ENCODE peak calls at places on chromosomes 16 and 17, in four cellular contexts. One of them, this sample, is unnamed. For H3K4me1, the result is how much of the 10 kb centered on the place peaks cover.

GRCh38 chr17:81483085-81483861 is 29.3 kb downstream of the ACTG1 start:
- DNase-seq in IMR-90: no peak
- DNase-seq in PC-3: no peak
- DNase-seq in neuronal stem cell: no peak
- DNase-seq in this sample: no peak

GRCh38 chr16:31177136-31177535 is 2.8 kb upstream of the FUS start:
- DNase-seq in IMR-90: peak
- DNase-seq in PC-3: peak
- DNase-seq in neuronal stem cell: no peak
- DNase-seq in this sample: no peak

GRCh38 chr16:85821441-85821901 is 22.0 kb downstream of the COX4I1 start:
- DNase-seq in IMR-90: peak
- DNase-seq in PC-3: peak
- DNase-seq in neuronal stem cell: peak
- DNase-seq in this sample: peak

GRCh38 chr17:42773290-42774035 is at the start of gene VPS25:
- DNase-seq in IMR-90: peak
- DNase-seq in PC-3: peak
- DNase-seq in neuronal stem cell: peak
- DNase-seq in this sample: peak

GRCh38 chr16:24861461-24861860 is 15.7 kb downstream of the SLC5A11 start:
- DNase-seq in IMR-90: no peak
- DNase-seq in PC-3: no peak
- DNase-seq in neuronal stem cell: no peak
- DNase-seq in this sample: no peak

GRCh38 chr16:11034005-11034404 is 89.6 kb downstream of the CLEC16A start:
- DNase-seq in IMR-90: peak
- DNase-seq in PC-3: peak
- DNase-seq in neuronal stem cell: no peak
- DNase-seq in this sample: no peak

GRCh38 chr16:86349338-86349900 is 160.9 kb upstream of the FOXF1 start:
- DNase-seq in IMR-90: no peak
- DNase-seq in PC-3: no peak
- DNase-seq in neuronal stem cell: no peak
- DNase-seq in this sample: no peak

GRCh38 chr17:7046127-7046724 is 2.3 kb upstream of the SLC16A11 start:
- DNase-seq in IMR-90: no peak
- DNase-seq in PC-3: peak
- DNase-seq in neuronal stem cell: no peak
- DNase-seq in this sample: no peak

GRCh38 chr16:58685084-58685449 is 497 bp upstream of the SLC38A7 start:
- DNase-seq in IMR-90: no peak
- DNase-seq in PC-3: peak
- DNase-seq in neuronal stem cell: no peak
- DNase-seq in this sample: no peak

GRCh38 chr17:5248821-5249479 is 14.3 kb upstream of the SCIMP start:
- DNase-seq in IMR-90: no peak
- DNase-seq in PC-3: no peak
- DNase-seq in neuronal stem cell: no peak
- DNase-seq in this sample: no peak

GRCh38 chr17:48728232-48729231 is at the start of gene HOXB13:
- DNase-seq in IMR-90: peak
- DNase-seq in PC-3: peak
- DNase-seq in neuronal stem cell: no peak
- DNase-seq in this sample: peak

GRCh38 chr16:73011926-73012325 is 36.0 kb downstream of the ZFHX3 start:
- DNase-seq in IMR-90: no peak
- DNase-seq in PC-3: no peak
- DNase-seq in neuronal stem cell: no peak
- DNase-seq in this sample: no peak

GRCh38 chr17:82495844-82496528 is 23.5 kb upstream of the FOXK2 start:
- DNase-seq in IMR-90: no peak
- DNase-seq in PC-3: no peak
- DNase-seq in neuronal stem cell: no peak
- DNase-seq in this sample: peak

GRCh38 chr16:79658301-79659001 is 57.9 kb upstream of the MAF start:
- DNase-seq in IMR-90: peak
- DNase-seq in PC-3: peak
- DNase-seq in neuronal stem cell: no peak
- DNase-seq in this sample: no peak

GRCh38 chr17:74332763-74333220 is 6.8 kb downstream of the KIF19 start:
- DNase-seq in IMR-90: no peak
- DNase-seq in PC-3: no peak
- DNase-seq in neuronal stem cell: no peak
- DNase-seq in this sample: no peak

GRCh38 chr17:35051183-35051578 is 12.3 kb downstream of the RFFL start:
- DNase-seq in IMR-90: no peak
- DNase-seq in PC-3: no peak
- DNase-seq in neuronal stem cell: no peak
- DNase-seq in this sample: no peak
- H3K9ac ChIP-seq in IMR-90: no peak
- H3K9ac ChIP-seq in PC-3: no peak
- H3K9ac ChIP-seq in neuronal stem cell: no peak
- H3K9ac ChIP-seq in this sample: no peak

DNA sequence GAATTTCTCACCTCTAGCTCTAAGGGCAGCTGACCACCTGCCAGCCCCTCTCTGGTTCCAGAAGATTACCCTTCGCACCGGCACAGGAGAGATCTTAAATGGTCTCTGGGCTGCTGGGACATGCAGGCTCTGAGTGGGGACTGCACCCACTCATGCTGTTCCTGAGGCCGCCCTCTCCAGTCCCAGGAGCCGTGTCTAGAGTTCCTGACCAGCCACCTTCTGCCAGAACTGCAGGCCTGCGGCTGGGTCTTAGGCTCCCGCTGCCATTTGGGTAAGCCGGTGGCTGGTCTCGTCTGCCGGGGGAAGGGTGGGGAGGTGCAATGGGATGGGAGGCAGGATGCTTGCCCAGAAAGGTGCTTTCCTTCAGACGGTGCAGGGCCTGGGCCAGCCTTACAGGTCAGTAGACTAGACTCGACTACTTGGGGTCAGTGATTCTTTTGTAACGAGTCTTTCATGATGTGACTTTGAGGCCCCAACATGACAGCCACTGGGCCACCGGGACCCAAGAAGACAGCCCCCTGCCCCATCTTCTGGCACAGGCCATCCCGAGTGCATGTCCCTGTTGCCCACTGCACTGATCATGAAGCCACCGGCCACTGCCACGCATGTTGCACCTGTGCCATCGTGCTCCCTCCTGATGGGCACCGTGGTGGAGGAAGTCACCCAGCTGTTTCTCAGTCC is 26.4 kb downstream of the B9D1 start:
- DNase-seq in IMR-90: no peak
- DNase-seq in PC-3: no peak
- DNase-seq in neuronal stem cell: no peak
- DNase-seq in this sample: no peak
- H3K4me1 ChIP-seq in IMR-90: under half
- H3K4me1 ChIP-seq in PC-3: under half
- H3K4me1 ChIP-seq in neuronal stem cell: under half
- H3K4me1 ChIP-seq in this sample: under half

DNA sequence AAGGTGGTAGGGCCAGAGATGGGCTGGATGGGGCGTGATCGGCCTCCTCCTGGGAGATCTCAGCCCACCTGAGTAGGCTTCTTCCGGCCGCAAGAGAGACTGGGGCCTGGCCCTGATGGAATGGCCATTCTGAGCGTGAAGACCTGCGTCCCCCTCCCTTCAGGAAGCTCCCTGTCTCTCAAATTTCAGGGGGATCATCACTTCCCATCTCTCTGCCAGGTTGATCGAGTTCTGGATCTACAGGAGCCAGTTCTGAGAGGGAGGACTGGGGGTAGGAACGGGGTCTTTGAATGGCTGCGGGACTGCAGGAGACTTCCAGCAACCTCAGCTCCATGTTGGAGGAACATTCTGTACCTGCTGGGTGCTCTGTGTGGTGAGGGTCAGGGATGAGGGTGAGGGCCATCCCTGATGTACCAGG is 9.3 kb upstream of the GSDMA start:
- DNase-seq in IMR-90: no peak
- DNase-seq in PC-3: no peak
- DNase-seq in neuronal stem cell: no peak
- DNase-seq in this sample: no peak
- H3K9ac ChIP-seq in IMR-90: peak
- H3K9ac ChIP-seq in PC-3: no peak
- H3K9ac ChIP-seq in neuronal stem cell: peak
- H3K9ac ChIP-seq in this sample: no peak

GRCh38 chr16:67857547-67858233 is 10.2 kb upstream of the CENPT start:
- DNase-seq in IMR-90: peak
- DNase-seq in PC-3: peak
- DNase-seq in neuronal stem cell: no peak
- DNase-seq in this sample: no peak

GRCh38 chr16:67858448-67858993 is 11.0 kb upstream of the CENPT start:
- DNase-seq in IMR-90: no peak
- DNase-seq in PC-3: no peak
- DNase-seq in neuronal stem cell: no peak
- DNase-seq in this sample: no peak

GRCh38 chr16:67855789-67856188 is 8.3 kb upstream of the CENPT start:
- DNase-seq in IMR-90: no peak
- DNase-seq in PC-3: no peak
- DNase-seq in neuronal stem cell: no peak
- DNase-seq in this sample: no peak

GRCh38 chr16:67853670-67854069 is 6.2 kb upstream of the CENPT start:
- DNase-seq in IMR-90: no peak
- DNase-seq in PC-3: no peak
- DNase-seq in neuronal stem cell: no peak
- DNase-seq in this sample: no peak

GRCh38 chr16:67856927-67857546 is 9.5 kb upstream of the CENPT start:
- DNase-seq in IMR-90: no peak
- DNase-seq in PC-3: no peak
- DNase-seq in neuronal stem cell: no peak
- DNase-seq in this sample: no peak
- H3K4me1 ChIP-seq in IMR-90: under half
- H3K4me1 ChIP-seq in PC-3: under half
- H3K4me1 ChIP-seq in neuronal stem cell: under half
- H3K4me1 ChIP-seq in this sample: under half

DNA sequence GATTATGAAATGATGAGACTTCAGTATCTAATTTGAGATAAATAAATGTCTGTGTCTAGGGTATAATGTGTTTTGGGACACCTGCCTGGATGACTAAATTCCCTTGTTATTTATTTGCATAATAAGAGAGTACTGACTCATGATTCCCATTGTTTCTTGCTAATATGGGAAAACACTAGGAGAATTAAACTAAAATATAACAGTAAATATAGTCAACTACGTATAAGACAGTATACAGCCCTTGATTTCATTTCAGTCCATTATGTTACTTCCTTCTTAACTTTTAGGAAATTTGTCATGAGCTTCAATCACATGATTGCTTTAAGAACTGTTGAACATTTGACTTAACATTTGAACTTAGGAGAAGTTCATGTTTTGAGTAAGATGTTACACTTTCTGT is 62.4 kb downstream of the VMP1 start:
- DNase-seq in IMR-90: no peak
- DNase-seq in PC-3: no peak
- DNase-seq in neuronal stem cell: no peak
- DNase-seq in this sample: no peak
- H3K9ac ChIP-seq in IMR-90: no peak
- H3K9ac ChIP-seq in PC-3: no peak
- H3K9ac ChIP-seq in neuronal stem cell: no peak
- H3K9ac ChIP-seq in this sample: no peak

DNA sequence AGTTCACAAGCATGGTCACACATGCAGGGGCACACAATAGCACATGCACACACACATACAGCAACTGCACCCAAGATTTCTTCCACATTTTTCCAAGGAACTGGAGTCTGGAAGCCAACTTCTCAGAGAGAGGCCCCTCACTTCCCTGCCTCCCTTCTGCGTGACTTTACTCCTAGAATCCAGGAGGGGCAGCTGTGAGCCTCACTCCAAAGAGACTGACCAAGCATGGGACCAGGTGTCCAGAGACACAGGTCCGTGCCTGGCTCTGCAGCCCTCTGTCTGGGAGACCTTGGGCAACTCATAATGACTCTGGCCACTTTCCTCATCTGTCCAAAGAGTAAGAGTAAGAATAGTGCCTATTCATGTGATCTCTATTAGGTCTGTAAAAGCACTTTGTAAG is 104.7 kb upstream of the TMEM132E start:
- DNase-seq in IMR-90: no peak
- DNase-seq in PC-3: no peak
- DNase-seq in neuronal stem cell: no peak
- DNase-seq in this sample: no peak
- H3K4me1 ChIP-seq in IMR-90: under half
- H3K4me1 ChIP-seq in PC-3: under half
- H3K4me1 ChIP-seq in neuronal stem cell: under half
- H3K4me1 ChIP-seq in this sample: under half

DNA sequence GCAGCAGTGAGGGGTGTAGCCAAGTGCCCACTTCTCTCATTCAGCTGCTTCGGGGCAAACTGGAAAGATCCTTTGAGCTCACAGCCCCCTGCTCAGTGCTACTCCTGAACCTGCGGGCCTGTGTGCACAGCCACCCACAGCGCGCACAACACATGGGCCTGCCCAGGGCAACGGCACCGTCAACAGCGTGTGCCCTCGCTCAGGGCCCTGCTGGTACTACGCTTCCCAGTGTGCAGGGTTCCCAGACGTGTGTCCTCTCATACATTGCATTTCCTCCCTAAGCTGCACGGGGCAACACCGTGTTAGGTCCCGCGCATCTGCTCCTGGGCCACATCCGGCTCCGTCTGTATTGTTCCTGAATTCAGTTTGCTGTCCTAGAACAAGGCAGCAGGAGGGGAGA is 15.1 kb downstream of the MRM3 start:
- DNase-seq in IMR-90: no peak
- DNase-seq in PC-3: no peak
- DNase-seq in neuronal stem cell: no peak
- DNase-seq in this sample: no peak
- H3K9ac ChIP-seq in IMR-90: no peak
- H3K9ac ChIP-seq in PC-3: no peak
- H3K9ac ChIP-seq in neuronal stem cell: peak
- H3K9ac ChIP-seq in this sample: no peak

GRCh38 chr16:70745536-70746025 is 55.4 kb downstream of the VAC14 start:
- DNase-seq in IMR-90: no peak
- DNase-seq in PC-3: no peak
- DNase-seq in neuronal stem cell: no peak
- DNase-seq in this sample: no peak
- H3K4me1 ChIP-seq in IMR-90: half or more
- H3K4me1 ChIP-seq in PC-3: under half
- H3K4me1 ChIP-seq in neuronal stem cell: under half
- H3K4me1 ChIP-seq in this sample: half or more

GRCh38 chr16:50509521-50510341 is 38.5 kb upstream of the NKD1 start:
- DNase-seq in IMR-90: peak
- DNase-seq in PC-3: peak
- DNase-seq in neuronal stem cell: peak
- DNase-seq in this sample: peak
- H3K9ac ChIP-seq in IMR-90: no peak
- H3K9ac ChIP-seq in PC-3: no peak
- H3K9ac ChIP-seq in neuronal stem cell: no peak
- H3K9ac ChIP-seq in this sample: no peak